ENCODE peak calls at places on chromosomes 2 and 18, in six cellular contexts. O, C, R, W, F and Q are unnamed samples.

GRCh38 chr2:136424112-136424511 is 306.2 kb upstream of the CXCR4 start:
- DNase-seq in O (no peak), C (no peak), R (no peak), W (no peak), F (no peak), Q (no peak)

GRCh38 chr2:36696533-36696932 is at the start of gene VIT:
- DNase-seq in O (no peak), C (no peak), R (no peak), W (peak; percentile 39), F (no peak), Q (peak; percentile 69)

GRCh38 chr18:39636931-39637330 is 2071.3 kb upstream of the CELF4 start:
- DNase-seq in O (no peak), C (no peak), R (no peak), W (no peak), F (no peak), Q (no peak)

GRCh38 chr2:238985036-238985729 is 137.3 kb downstream of the TWIST2 start:
- DNase-seq in O (no peak), C (no peak), R (no peak), W (no peak), F (no peak), Q (no peak)

GRCh38 chr18:48619016-48619415 is 80.2 kb downstream of the CTIF start:
- DNase-seq in O (no peak), C (no peak), R (no peak), W (no peak), F (no peak), Q (no peak)

GRCh38 chr2:136098441-136098840 is 19.5 kb downstream of the CXCR4 start:
- DNase-seq in O (no peak), C (peak; percentile 21), R (no peak), W (no peak), F (no peak), Q (no peak)

GRCh38 chr18:79933765-79934164 is 17.7 kb downstream of the SLC66A2 start:
- DNase-seq in O (no peak), C (no peak), R (no peak), W (peak; percentile 28), F (peak; percentile 50), Q (no peak)

GRCh38 chr2:26630669-26631360 is 10.4 kb downstream of the CIB4 start:
- DNase-seq in O (no peak), C (no peak), R (no peak), W (peak; percentile 53), F (peak; percentile 44), Q (peak; percentile 47)

GRCh38 chr18:59249186-59249774 is 24.0 kb downstream of the RAX start:
- DNase-seq in O (peak; percentile 65), C (no peak), R (no peak), W (peak; percentile 64), F (no peak), Q (peak; percentile 85)

GRCh38 chr2:230471074-230471473 is 55.1 kb downstream of the SP100 start:
- DNase-seq in O (no peak), C (no peak), R (no peak), W (no peak), F (no peak), Q (no peak)

GRCh38 chr2:172380436-172381274 is 46.7 kb upstream of the ITGA6 start:
- DNase-seq in O (no peak), C (no peak), R (no peak), W (peak; percentile 74), F (no peak), Q (no peak)

GRCh38 chr2:221500501-221501209 is 71.4 kb downstream of the EPHA4 start:
- DNase-seq in O (no peak), C (no peak), R (no peak), W (peak; percentile 33), F (no peak), Q (no peak)

GRCh38 chr2:178110681-178111080 is 1.6 kb upstream of the RBM45 start:
- DNase-seq in O (no peak), C (no peak), R (no peak), W (no peak), F (no peak), Q (no peak)

GRCh38 chr2:64186698-64187605 is 42.7 kb upstream of the PELI1 start:
- DNase-seq in O (no peak), C (no peak), R (no peak), W (no peak), F (no peak), Q (peak; percentile 35)

GRCh38 chr2:381181-381580 is 93.3 kb upstream of the ALKAL2 start:
- DNase-seq in O (no peak), C (no peak), R (no peak), W (peak; percentile 10), F (no peak), Q (no peak)

GRCh38 chr2:176709541-176709951 is 440.3 kb downstream of the MTX2 start:
- DNase-seq in O (no peak), C (peak; percentile 24), R (no peak), W (no peak), F (no peak), Q (peak; percentile 78)

GRCh38 chr2:224982910-224983688 is 59.2 kb downstream of the DOCK10 start:
- DNase-seq in O (peak; percentile 61), C (peak; percentile 18), R (peak; percentile 31), W (peak; percentile 80), F (peak; percentile 47), Q (peak; percentile 91)

GRCh38 chr18:54528942-54529376 is 62.1 kb upstream of the DYNAP start:
- DNase-seq in O (no peak), C (no peak), R (no peak), W (no peak), F (no peak), Q (no peak)

GRCh38 chr2:208361077-208361441 is 45.5 kb upstream of the PTH2R start:
- DNase-seq in O (no peak), C (no peak), R (no peak), W (no peak), F (no peak), Q (no peak)

GRCh38 chr2:233766416-233766815 is 6.3 kb downstream of the UGT1A1 start:
- DNase-seq in O (no peak), C (no peak), R (no peak), W (no peak), F (no peak), Q (no peak)

GRCh38 chr2:132279344-132279743 is 117.6 kb upstream of the ANKRD30BL start:
- DNase-seq in O (no peak), C (no peak), R (no peak), W (no peak), F (no peak), Q (no peak)

DNA sequence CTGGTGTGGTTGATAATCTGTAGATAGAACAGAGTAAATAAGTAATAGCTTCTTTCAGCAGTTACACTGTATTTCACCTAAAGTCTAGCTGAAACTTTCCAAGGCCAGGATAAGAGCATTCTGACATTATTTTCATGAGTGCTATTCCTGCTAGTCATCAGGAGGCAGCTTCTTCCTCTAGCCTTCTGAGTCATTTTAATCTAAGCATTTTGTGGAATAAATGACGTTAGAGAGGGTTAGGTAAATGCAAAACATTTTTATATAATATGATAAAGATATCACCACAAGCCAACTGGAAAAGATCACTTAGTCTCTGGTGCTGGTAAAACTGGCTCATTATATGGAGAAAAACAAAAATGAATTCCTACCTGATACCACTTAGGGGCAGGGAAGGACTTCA is 138.5 kb downstream of the MEP1B start:
- DNase-seq in O (no peak), C (no peak), R (no peak), W (peak; percentile 84), F (no peak), Q (peak; percentile 69)
- TF ChIP-seq CTCF in O (no peak), C (no peak), R (no peak), W (no peak), F (no peak), Q (no peak)

GRCh38 chr2:54279385-54279784 is 23.4 kb upstream of the TSPYL6 start:
- DNase-seq in O (no peak), C (no peak), R (no peak), W (no peak), F (no peak), Q (no peak)

GRCh38 chr2:54271843-54272600 is 16.0 kb upstream of the TSPYL6 start:
- DNase-seq in O (no peak), C (no peak), R (no peak), W (no peak), F (no peak), Q (no peak)

GRCh38 chr2:54271236-54271635 is 15.2 kb upstream of the TSPYL6 start:
- DNase-seq in O (no peak), C (no peak), R (no peak), W (no peak), F (no peak), Q (no peak)

GRCh38 chr2:54275541-54275940 is 19.5 kb upstream of the TSPYL6 start:
- DNase-seq in O (no peak), C (no peak), R (no peak), W (no peak), F (no peak), Q (no peak)

GRCh38 chr2:54274781-54275242 is 18.8 kb upstream of the TSPYL6 start:
- DNase-seq in O (peak; percentile 59), C (no peak), R (no peak), W (peak; percentile 63), F (no peak), Q (peak; percentile 59)
- H3K4me3 ChIP-seq in O (no peak overlapping the region), C (no peak overlapping the region), R (no peak overlapping the region), W (no peak overlapping the region), F (no peak overlapping the region), Q (no peak overlapping the region)

GRCh38 chr2:1741851-1742250 is 2.5 kb downstream of the PXDN start:
- DNase-seq in O (no peak), C (no peak), R (no peak), W (no peak), F (peak; percentile 14), Q (no peak)

GRCh38 chr2:1744151-1744445 is 217 bp downstream of the PXDN start:
- DNase-seq in O (no peak), C (no peak), R (no peak), W (no peak), F (peak; percentile 52), Q (no peak)

GRCh38 chr2:1742300-1742679 is 2.0 kb downstream of the PXDN start:
- DNase-seq in O (no peak), C (no peak), R (no peak), W (peak; percentile 51), F (no peak), Q (peak; percentile 36)

GRCh38 chr2:1743396-1744150 is 742 bp downstream of the PXDN start:
- DNase-seq in O (no peak), C (no peak), R (no peak), W (peak; percentile 63), F (peak; percentile 44), Q (peak; percentile 56)

DNA sequence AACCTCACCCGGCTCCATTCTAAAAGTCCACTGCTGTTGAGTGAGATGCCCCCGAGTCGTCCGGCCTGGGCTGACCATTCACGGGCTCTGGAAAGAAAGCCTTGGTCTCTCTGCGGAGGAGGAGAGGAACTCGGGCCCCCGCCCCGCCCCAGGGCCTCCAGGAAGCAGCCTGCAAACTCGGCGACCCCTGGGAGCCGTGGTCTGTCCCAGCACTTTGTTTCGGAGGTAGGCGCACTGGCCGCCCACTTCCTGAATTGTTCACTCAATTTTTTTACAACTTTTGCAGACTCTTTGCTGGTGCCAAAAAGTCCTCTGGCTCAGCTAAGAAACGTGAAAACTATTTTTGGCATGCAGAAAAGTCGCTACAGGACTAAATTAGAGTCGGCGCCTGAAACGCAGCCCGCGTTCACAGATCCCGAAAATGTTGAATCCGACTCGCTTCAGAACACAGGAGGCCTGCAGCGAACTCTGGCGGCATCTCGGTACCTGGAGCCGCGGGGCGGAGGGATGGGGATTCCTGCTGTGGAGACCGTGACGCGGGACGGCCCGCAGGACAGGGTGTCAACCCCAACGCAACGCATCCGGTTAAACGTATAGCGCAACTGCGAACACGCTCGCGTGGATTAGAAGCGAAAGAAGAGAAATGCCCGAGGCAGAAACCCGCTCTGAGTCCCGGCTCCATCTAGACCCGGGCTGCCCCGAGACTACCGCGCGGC is 1.5 kb downstream of the PXDN start:
- DNase-seq in O (no peak), C (peak; percentile 79), R (peak; percentile 36), W (peak; percentile 94), F (peak; percentile 76), Q (peak; percentile 92)
- TF ChIP-seq CTCF in O (peak; percentile 53), C (peak; percentile 66), R (no peak), W (peak; percentile 50), F (peak; percentile 61), Q (peak; percentile 58)

GRCh38 chr2:106143495-106144215 is 50.4 kb downstream of the UXS1 start:
- DNase-seq in O (no peak), C (no peak), R (no peak), W (no peak), F (no peak), Q (no peak)
- H3K4me3 ChIP-seq in O (no peak overlapping the region), C (no peak overlapping the region), R (no peak overlapping the region), W (no peak overlapping the region), F (no peak overlapping the region), Q (no peak overlapping the region)